ENCODE peak calls at places on chromosomes 1 and 21, in ten cellular contexts. R is heart left ventricle, S is gastrocnemius medialis, K is HCT116, Z is AG04450, E is psoas muscle, I is cardiac fibroblast, M is brain microvascular endothelial cell, Q is choroid plexus epithelial cell, W is retinal pigment epithelial cell. A is an unnamed sample.

GRCh38 chr1:197358959-197359358 is 90.9 kb downstream of the CRB1 start:
- DNase-seq in E (no peak), R (no peak), K (no peak), Z (no peak), Q (no peak), M (no peak), W (no peak), I (no peak), S (no peak), A (no peak)

GRCh38 chr1:85463666-85464496 is 1.1 kb downstream of the DDAH1 start:
- DNase-seq in R (no peak), E (no peak), S (no peak), Z (no peak), K (no peak), W (no peak), M (no peak), I (peak), Q (no peak), A (no peak)

GRCh38 chr1:17195731-17196130 is 9.2 kb upstream of the PADI1 start:
- DNase-seq in K (no peak), E (peak), R (no peak), S (no peak), Z (no peak), Q (no peak), I (no peak), W (no peak), M (no peak), A (no peak)

GRCh38 chr21:42566524-42567180 is 53.0 kb downstream of the SLC37A1 start:
- DNase-seq in S (no peak), M (no peak), E (no peak), I (no peak), W (no peak), R (peak), K (no peak), Z (no peak), Q (no peak), A (no peak)

GRCh38 chr1:223545325-223545724 is 120.2 kb downstream of the CAPN8 start:
- DNase-seq in W (no peak), Q (no peak), S (no peak), M (no peak), E (no peak), I (no peak), Z (no peak), K (no peak), R (no peak), A (no peak)

GRCh38 chr21:44413566-44414290 is 41.6 kb upstream of the LRRC3 start:
- DNase-seq in W (no peak), S (no peak), K (no peak), I (no peak), Q (no peak), E (no peak), Z (no peak), M (no peak), R (no peak), A (no peak)

GRCh38 chr1:156129687-156130577 is 15.4 kb downstream of the LMNA start:
- DNase-seq in I (peak), R (peak), K (peak), Q (peak), Z (peak), E (peak), S (peak), M (peak), W (peak), A (peak)

GRCh38 chr1:60503216-60503615 is 429.6 kb upstream of the C1orf87 start:
- DNase-seq in K (no peak), M (no peak), I (no peak), E (no peak), S (no peak), R (no peak), Q (no peak), Z (no peak), W (no peak), A (no peak)

GRCh38 chr1:169024800-169025253 is 81.7 kb upstream of the ATP1B1 start:
- DNase-seq in K (no peak), S (no peak), W (no peak), M (no peak), Z (no peak), Q (no peak), I (no peak), R (no peak), E (no peak), A (no peak)

DNA sequence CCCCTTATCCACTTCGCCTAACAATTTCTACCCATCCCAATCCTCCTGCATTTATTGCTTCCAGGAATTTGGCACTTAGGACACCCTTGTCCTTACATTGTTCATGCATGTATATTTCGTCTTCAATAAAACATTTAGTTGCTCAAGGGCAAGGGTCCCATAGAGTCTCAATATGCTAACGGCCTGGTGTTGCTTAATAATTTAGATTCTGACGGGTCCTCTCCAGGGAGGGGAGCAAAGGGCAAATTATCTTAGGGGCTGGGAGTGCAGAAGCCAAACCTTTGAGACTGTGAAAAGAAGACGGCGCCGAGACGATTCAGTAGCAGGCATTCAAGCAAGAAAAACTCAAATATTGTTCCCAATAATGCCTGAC is 468 bp upstream of the CR1L start:
- DNase-seq in Q (no peak), K (no peak), I (no peak), R (no peak), S (no peak), M (no peak), E (no peak), W (no peak), Z (no peak), A (no peak)
- H3K4me3 ChIP-seq in Q (peak), K (no peak), I (peak), R (peak), S (peak), M (peak), E (peak), W (peak), Z (peak), A (peak)

DNA sequence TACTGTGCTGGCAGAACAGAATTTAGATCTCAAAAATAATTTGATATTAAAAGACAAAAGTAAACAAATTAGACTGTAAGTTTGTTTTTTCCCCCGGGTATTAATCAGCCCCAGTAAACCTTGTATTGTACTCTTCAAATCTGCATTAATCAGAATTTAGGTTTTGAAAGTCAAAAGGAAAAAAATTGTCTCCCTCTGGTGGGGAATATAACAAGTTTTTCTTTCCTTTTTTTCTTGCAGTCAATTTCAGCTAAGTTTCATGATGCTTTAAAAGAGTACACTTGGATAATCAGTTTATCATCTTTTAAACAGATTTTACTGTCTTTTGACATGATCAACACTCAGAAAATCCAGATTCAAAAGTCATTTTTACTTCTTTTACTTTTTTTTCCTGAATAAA is 134.5 kb upstream of the PKN2 start:
- DNase-seq in Q (peak), M (no peak), R (no peak), Z (no peak), E (no peak), K (peak), S (no peak), I (peak), W (no peak), A (peak)
- TF ChIP-seq CTCF in Q (peak), M (peak), R (peak), Z (peak), E (peak), K (peak), S (no peak), I (peak), W (peak), A (peak)

GRCh38 chr1:243454328-243454997 is 198.6 kb downstream of the SDCCAG8 start:
- DNase-seq in R (no peak), E (no peak), K (no peak), I (no peak), Q (no peak), W (no peak), S (no peak), Z (no peak), M (no peak), A (no peak)
- H3K4me3 ChIP-seq in R (no peak), E (no peak), K (no peak), I (no peak), Q (no peak), W (no peak), S (no peak), Z (no peak), M (no peak), A (no peak)

GRCh38 chr1:67563684-67564083 is 121.3 kb upstream of the GADD45A start:
- DNase-seq in M (no peak), E (no peak), S (no peak), Q (no peak), I (no peak), K (no peak), W (no peak), Z (no peak), R (no peak), A (no peak)

GRCh38 chr1:67560580-67561285 is 124.3 kb upstream of the GADD45A start:
- DNase-seq in R (no peak), E (no peak), W (no peak), I (no peak), Z (no peak), M (no peak), Q (peak), K (no peak), S (peak), A (peak)

GRCh38 chr1:67561704-67562113 is 123.3 kb upstream of the GADD45A start:
- DNase-seq in S (peak), Z (peak), R (peak), M (peak), E (peak), I (peak), Q (peak), K (peak), W (peak), A (peak)

GRCh38 chr1:67566803-67567202 is 118.2 kb upstream of the GADD45A start:
- DNase-seq in Q (no peak), I (peak), S (no peak), W (no peak), R (no peak), K (no peak), Z (no peak), E (no peak), M (no peak), A (peak)

GRCh38 chr1:67564193-67564592 is 120.8 kb upstream of the GADD45A start:
- DNase-seq in K (no peak), I (peak), W (no peak), Z (no peak), E (peak), M (no peak), Q (no peak), R (peak), S (no peak), A (no peak)
- TF ChIP-seq CTCF in K (no peak), I (no peak), W (no peak), Z (no peak), E (no peak), M (no peak), Q (no peak), R (no peak), S (no peak), A (no peak)

DNA sequence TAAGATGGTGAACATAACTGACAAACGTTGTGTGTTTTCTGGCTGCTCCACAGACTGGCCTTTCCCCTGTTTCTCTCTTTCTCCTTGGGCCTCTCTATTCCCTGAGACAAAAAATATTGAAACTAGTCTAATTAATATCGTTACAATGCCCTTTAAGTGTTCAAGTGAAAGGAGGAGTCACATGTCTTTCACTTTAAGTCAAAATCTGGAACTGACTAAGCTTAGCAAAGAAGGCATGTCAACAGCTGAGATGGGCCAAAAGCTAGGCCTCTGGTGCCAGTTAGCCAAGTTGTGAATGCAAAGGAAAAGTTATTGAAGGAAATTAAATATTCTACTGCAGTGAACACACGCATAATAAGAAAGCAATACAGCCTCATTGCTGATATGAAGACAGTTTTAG is 32.2 kb upstream of the FCRL3 start:
- DNase-seq in Z (no peak), R (no peak), E (no peak), K (no peak), I (no peak), M (no peak), Q (no peak), S (no peak), W (no peak), A (no peak)
- H3K4me3 ChIP-seq in Z (no peak), R (no peak), E (no peak), K (no peak), I (no peak), M (no peak), Q (no peak), S (no peak), W (no peak), A (no peak)

GRCh38 chr1:10514490-10515235 is 39.9 kb downstream of the PEX14 start:
- DNase-seq in W (no peak), M (peak), Q (peak), Z (no peak), I (peak), E (no peak), K (peak), S (no peak), R (no peak), A (peak)
- TF ChIP-seq CTCF in W (peak), M (peak), Q (peak), Z (peak), I (peak), E (peak), K (peak), S (peak), R (peak), A (peak)

GRCh38 chr1:28102169-28102568 is 13.8 kb upstream of the EYA3 start:
- DNase-seq in E (no peak), M (no peak), Z (no peak), K (no peak), S (no peak), Q (no peak), R (no peak), W (no peak), I (no peak), A (no peak)

GRCh38 chr1:28091043-28091781 is 2.8 kb upstream of the EYA3 start:
- DNase-seq in E (peak), Z (peak), I (peak), K (peak), Q (peak), R (peak), S (no peak), M (peak), W (no peak), A (no peak)

GRCh38 chr1:28096210-28097099 is 8.0 kb upstream of the EYA3 start:
- DNase-seq in S (no peak), E (no peak), Q (no peak), R (no peak), K (no peak), I (no peak), Z (no peak), M (no peak), W (no peak), A (no peak)

GRCh38 chr1:28099050-28099769 is 10.8 kb upstream of the EYA3 start:
- DNase-seq in I (no peak), E (no peak), Q (peak), K (no peak), S (peak), W (no peak), R (peak), Z (no peak), M (no peak), A (no peak)

DNA sequence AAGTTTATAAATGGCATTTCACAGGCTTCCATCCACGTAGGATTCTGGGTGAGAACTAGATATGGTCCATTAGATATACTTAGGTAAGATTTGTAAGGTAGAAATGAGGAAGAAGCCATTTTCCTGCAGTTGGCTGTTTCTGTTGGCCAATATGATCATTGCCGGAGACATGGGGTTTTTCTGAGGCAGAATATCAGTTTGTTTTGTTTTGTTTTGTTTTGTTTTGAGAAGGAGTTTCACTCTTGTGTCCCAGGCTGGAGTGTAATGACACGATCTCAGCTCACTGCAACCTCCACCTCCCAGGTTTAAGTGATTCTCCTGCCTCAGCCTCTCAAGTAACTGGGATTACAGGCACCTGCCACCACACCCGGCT is 8.7 kb upstream of the EYA3 start:
- DNase-seq in R (no peak), Z (no peak), S (no peak), K (no peak), I (no peak), W (no peak), E (no peak), Q (no peak), M (no peak), A (no peak)
- H3K4me3 ChIP-seq in R (no peak), Z (no peak), S (no peak), K (no peak), I (no peak), W (no peak), E (no peak), Q (no peak), M (no peak), A (no peak)

A was measured in foreskin fibroblast.